ENCODE peak calls at places on chromosomes 7 and 10, in nine cellular contexts. J is thoracic aorta, W is MM.1S, A is AG04449, R is body of pancreas, G is coronary artery, Q is adrenal gland, X is cardiac fibroblast, E is Karpas-422. I is an unnamed sample.

GRCh38 chr10:110436554-110437350 is 61.0 kb upstream of the DUSP5 start:
- DNase-seq in J (no peak), W (no peak), A (no peak), R (no peak), G (peak; percentile 24), Q (no peak), X (no peak), E (no peak), I (no peak)

GRCh38 chr7:142111509-142111908 is at the start of gene MGAM2:
- DNase-seq in J (no peak), W (no peak), A (no peak), R (no peak), G (no peak), Q (no peak), X (no peak), E (no peak), I (no peak)

GRCh38 chr7:159130820-159131219 is 13.8 kb downstream of the VIPR2 start:
- DNase-seq in J (no peak), W (no peak), A (no peak), R (no peak), G (peak; percentile 47), Q (no peak), X (no peak), E (peak; percentile 15), I (no peak)

GRCh38 chr7:43693687-43694398 is 35.5 kb downstream of the COA1 start:
- DNase-seq in J (no peak), W (no peak), A (no peak), R (no peak), G (no peak), Q (no peak), X (peak; percentile 41), E (no peak), I (no peak)

GRCh38 chr10:58701398-58702135 is 188.9 kb downstream of the BICC1 start:
- DNase-seq in J (no peak), W (no peak), A (peak; percentile 74), R (no peak), G (no peak), Q (peak; percentile 15), X (peak; percentile 92), E (no peak), I (no peak)

GRCh38 chr7:5064391-5065106 is 18.9 kb downstream of the RBAK start:
- DNase-seq in J (no peak), W (no peak), A (no peak), R (no peak), G (no peak), Q (no peak), X (peak; percentile 18), E (no peak), I (no peak)

GRCh38 chr7:30321992-30322637 is 37.7 kb downstream of the ZNRF2 start:
- DNase-seq in J (no peak), W (peak; percentile 72), A (no peak), R (no peak), G (no peak), Q (no peak), X (peak; percentile 41), E (peak; percentile 80), I (no peak)

GRCh38 chr10:78831457-78831856 is 237.3 kb upstream of the ZMIZ1 start:
- DNase-seq in J (no peak), W (no peak), A (no peak), R (no peak), G (no peak), Q (no peak), X (no peak), E (no peak), I (no peak)

GRCh38 chr7:148856035-148856881 is 27.8 kb downstream of the EZH2 start:
- DNase-seq in J (no peak), W (peak; percentile 64), A (no peak), R (peak; percentile 63), G (no peak), Q (peak; percentile 18), X (peak; percentile 46), E (peak; percentile 75), I (peak; percentile 24)

GRCh38 chr7:159056722-159057121 is 87.9 kb downstream of the VIPR2 start:
- DNase-seq in J (no peak), W (no peak), A (no peak), R (no peak), G (no peak), Q (no peak), X (no peak), E (no peak), I (no peak)

GRCh38 chr7:36406156-36406555 is 16.5 kb downstream of the ANLN start:
- DNase-seq in J (no peak), W (no peak), A (no peak), R (no peak), G (no peak), Q (no peak), X (peak; percentile 13), E (no peak), I (peak; percentile 53)

GRCh38 chr7:24972991-24973390 is 7.0 kb downstream of the OSBPL3 start:
- DNase-seq in J (no peak), W (no peak), A (no peak), R (no peak), G (no peak), Q (no peak), X (no peak), E (no peak), I (no peak)

GRCh38 chr10:124389613-124390361 is 28.9 kb downstream of the OAT start:
- DNase-seq in J (no peak), W (peak; percentile 46), A (no peak), R (no peak), G (peak; percentile 50), Q (no peak), X (no peak), E (no peak), I (no peak)
- H3K4me3 ChIP-seq in J (peak overlapping the region; percentile 78), W (peak overlapping the region; percentile 63), A (peak overlapping the region; percentile 37), R (no peak overlapping the region), G (peak overlapping the region; percentile 70), Q (no peak overlapping the region), X (no peak overlapping the region), E (no peak overlapping the region), I (peak overlapping the region; percentile 8)

DNA sequence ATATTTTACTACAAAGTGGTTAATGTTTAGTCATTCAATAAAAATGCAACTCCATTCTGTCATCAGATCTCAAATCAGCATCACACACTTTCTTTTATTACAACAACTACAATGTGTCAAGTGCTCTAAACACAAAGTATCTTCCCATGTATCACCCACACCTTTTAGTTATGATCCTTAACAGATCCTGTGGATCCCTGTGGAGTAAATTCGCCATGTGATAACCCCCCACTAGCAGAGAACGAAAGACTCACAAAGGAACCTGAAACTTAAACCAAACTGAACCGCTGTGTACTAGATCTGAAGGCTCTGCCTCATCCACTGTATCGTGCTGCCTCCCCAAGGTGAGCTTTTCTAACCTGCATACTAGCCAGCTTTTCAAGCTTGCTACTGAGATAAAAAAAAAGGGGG is 1.8 kb downstream of the DPY19L1 start:
- DNase-seq in J (no peak), W (peak; percentile 84), A (no peak), R (peak; percentile 12), G (no peak), Q (peak; percentile 28), X (peak; percentile 55), E (no peak), I (no peak)
- H3K4me3 ChIP-seq in J (peak overlapping the region; percentile 92), W (peak overlapping the region; percentile 77), A (peak overlapping the region; percentile 72), R (no peak overlapping the region), G (peak overlapping the region; percentile 75), Q (no peak overlapping the region), X (peak overlapping the region; percentile 81), E (no peak overlapping the region), I (peak overlapping the region; percentile 67)

GRCh38 chr10:67803588-67804394 is 34.2 kb downstream of the DNAJC12 start:
- DNase-seq in J (no peak), W (no peak), A (no peak), R (no peak), G (no peak), Q (no peak), X (no peak), E (no peak), I (no peak)
- H3K4me3 ChIP-seq in J (no peak overlapping the region), W (no peak overlapping the region), A (no peak overlapping the region), R (no peak overlapping the region), G (no peak overlapping the region), Q (no peak overlapping the region), X (no peak overlapping the region), E (no peak overlapping the region), I (no peak overlapping the region)

GRCh38 chr10:7971949-7972348 is 82.5 kb upstream of the GATA3 start:
- DNase-seq in J (no peak), W (no peak), A (no peak), R (no peak), G (no peak), Q (no peak), X (no peak), E (no peak), I (no peak)
- H3K4me3 ChIP-seq in J (no peak overlapping the region), W (no peak overlapping the region), A (no peak overlapping the region), R (no peak overlapping the region), G (no peak overlapping the region), Q (no peak overlapping the region), X (no peak overlapping the region), E (no peak overlapping the region), I (no peak overlapping the region)